ENCODE peak calls at places on chromosomes 16 and 17, in nine cellular contexts. J is endothelial cell; E is smooth muscle cell of the brain vasculature; Z is stimulated activated CD4-positive, alpha-beta T cell treated with anti-CD3 and anti-CD28 coated beads, TNF-alpha, amount 100 ng/mL, for 24 hours; N is EL; T is activated CD8-positive, alpha-beta memory T cell treated with anti-CD3 and anti-CD28 coated beads for 1 hour; H is K562; F is lower leg skin; R is AML-193. O is an unnamed sample.

GRCh38 chr16:67964477-67965131 is 3.8 kb downstream of the SLC12A4 start:
- DNase-seq in J (no peak), E (no peak), Z (no peak), N (no peak), T (no peak), H (no peak), F (no peak), R (no peak), O (no peak)

GRCh38 chr17:65198653-65199382 is 61.6 kb downstream of the RGS9 start:
- DNase-seq in J (no peak), E (peak), Z (no peak), N (peak), T (no peak), H (peak), F (peak), R (peak), O (peak)

GRCh38 chr16:83928341-83929055 is 24.5 kb upstream of the OSGIN1 start:
- DNase-seq in J (no peak), E (no peak), Z (no peak), N (peak), T (no peak), H (no peak), F (no peak), R (no peak), O (no peak)

GRCh38 chr17:50238594-50239287 is 35.5 kb upstream of the TMEM92 start:
- DNase-seq in J (no peak), E (no peak), Z (no peak), N (no peak), T (no peak), H (no peak), F (no peak), R (no peak), O (no peak)

GRCh38 chr17:62164712-62165377 is 99.8 kb upstream of the MED13 start:
- DNase-seq in J (no peak), E (no peak), Z (no peak), N (no peak), T (no peak), H (no peak), F (no peak), R (no peak), O (no peak)

GRCh38 chr16:14303654-14304394 is 232.7 kb downstream of the MRTFB start:
- DNase-seq in J (no peak), E (no peak), Z (no peak), N (peak), T (no peak), H (peak), F (no peak), R (no peak), O (no peak)

GRCh38 chr16:84585886-84586285 is 32.0 kb downstream of the COTL1 start:
- DNase-seq in J (no peak), E (no peak), Z (no peak), N (no peak), T (no peak), H (peak), F (no peak), R (no peak), O (no peak)

GRCh38 chr16:27239906-27240655 is 28.5 kb downstream of the NSMCE1 start:
- DNase-seq in J (no peak), E (no peak), Z (no peak), N (no peak), T (no peak), H (no peak), F (no peak), R (no peak), O (no peak)

GRCh38 chr17:42072323-42073187 is 22.2 kb upstream of the C17orf113 start:
- DNase-seq in J (peak), E (no peak), Z (no peak), N (no peak), T (no peak), H (peak), F (no peak), R (no peak), O (no peak)

GRCh38 chr16:81632392-81633146 is 146.5 kb upstream of the PLCG2 start:
- DNase-seq in J (no peak), E (no peak), Z (peak), N (peak), T (peak), H (peak), F (no peak), R (peak), O (peak)

GRCh38 chr17:33811006-33811760 is 443.9 kb upstream of the CCL2 start:
- DNase-seq in J (no peak), E (no peak), Z (no peak), N (no peak), T (no peak), H (no peak), F (no peak), R (no peak), O (no peak)

GRCh38 chr16:84893849-84894599 is 74.2 kb downstream of the CRISPLD2 start:
- DNase-seq in J (no peak), E (no peak), Z (no peak), N (no peak), T (no peak), H (no peak), F (no peak), R (peak), O (no peak)

GRCh38 chr16:6616746-6617145 is 715.9 kb upstream of the RBFOX1 start:
- DNase-seq in J (no peak), E (no peak), Z (no peak), N (no peak), T (no peak), H (no peak), F (no peak), R (no peak), O (no peak)

GRCh38 chr16:4373909-4374742 is 2.5 kb downstream of the VASN start:
- DNase-seq in J (peak), E (no peak), Z (no peak), N (peak), T (no peak), H (peak), F (peak), R (no peak), O (peak)

GRCh38 chr16:64730261-64730660 is 391.6 kb downstream of the CDH11 start:
- DNase-seq in J (no peak), E (no peak), Z (no peak), N (no peak), T (no peak), H (no peak), F (no peak), R (no peak), O (no peak)

GRCh38 chr16:50318796-50319578 is 49.8 kb downstream of the BRD7 start:
- DNase-seq in J (no peak), E (no peak), Z (no peak), N (no peak), T (no peak), H (no peak), F (no peak), R (no peak), O (no peak)

GRCh38 chr17:48510761-48511604 is 19.8 kb downstream of the HOXB1 start:
- DNase-seq in J (no peak), E (no peak), Z (no peak), N (no peak), T (no peak), H (no peak), F (no peak), R (peak), O (no peak)

GRCh38 chr16:83296505-83296904 is 511.3 kb upstream of the HSBP1 start:
- DNase-seq in J (no peak), E (no peak), Z (no peak), N (no peak), T (no peak), H (no peak), F (no peak), R (no peak), O (no peak)

GRCh38 chr16:85662036-85662812 is 26.5 kb downstream of the GINS2 start:
- DNase-seq in J (no peak), E (no peak), Z (no peak), N (no peak), T (no peak), H (no peak), F (no peak), R (no peak), O (no peak)

GRCh38 chr17:58337600-58338453 is 9.2 kb upstream of the TSPOAP1 start:
- DNase-seq in J (peak), E (no peak), Z (peak), N (peak), T (peak), H (peak), F (peak), R (peak), O (peak)

GRCh38 chr16:24085665-24086064 is 170.5 kb upstream of the CACNG3 start:
- DNase-seq in J (no peak), E (no peak), Z (no peak), N (no peak), T (no peak), H (no peak), F (no peak), R (no peak), O (no peak)

GRCh38 chr17:61409301-61410099 is 9.9 kb downstream of the TBX2 start:
- DNase-seq in J (peak), E (no peak), Z (no peak), N (peak), T (no peak), H (peak), F (no peak), R (peak), O (peak)

GRCh38 chr17:71203953-71204352 is 916.9 kb upstream of the SOX9 start:
- DNase-seq in J (no peak), E (no peak), Z (no peak), N (peak), T (no peak), H (no peak), F (no peak), R (no peak), O (no peak)

GRCh38 chr17:79796570-79797491 is at the start of gene CBX8:
- DNase-seq in J (peak), E (peak), Z (peak), N (peak), T (peak), H (peak), F (peak), R (peak), O (peak)

GRCh38 chr17:66976379-66976663 is 11.8 kb downstream of the CACNG4 start:
- DNase-seq in J (no peak), E (no peak), Z (no peak), N (no peak), T (no peak), H (no peak), F (no peak), R (no peak), O (no peak)